ENCODE peak calls at places on chromosomes 12 and 14, in seven cellular contexts. One of them, this sample, is unnamed.

GRCh38 chr12:45200497-45201043 is 15.3 kb upstream of the ANO6 start:
- DNase-seq in mesendoderm: no peak
- DNase-seq in IMR-90: peak
- DNase-seq in mesenchymal stem cell: peak
- DNase-seq in neuronal stem cell: no peak
- DNase-seq in H1: no peak
- DNase-seq in trophoblast cell: no peak
- DNase-seq in this sample: no peak

GRCh38 chr14:64937176-64937820 is 5.2 kb downstream of the GPX2 start:
- DNase-seq in mesendoderm: no peak
- DNase-seq in IMR-90: peak
- DNase-seq in mesenchymal stem cell: no peak
- DNase-seq in neuronal stem cell: no peak
- DNase-seq in H1: no peak
- DNase-seq in trophoblast cell: no peak
- DNase-seq in this sample: no peak

GRCh38 chr14:37253905-37254304 is 56.2 kb downstream of the MIPOL1 start:
- DNase-seq in mesendoderm: no peak
- DNase-seq in IMR-90: peak
- DNase-seq in mesenchymal stem cell: peak
- DNase-seq in neuronal stem cell: no peak
- DNase-seq in H1: no peak
- DNase-seq in trophoblast cell: no peak
- DNase-seq in this sample: no peak

GRCh38 chr12:56804169-56804568 is 41.0 kb downstream of the HSD17B6 start:
- DNase-seq in mesendoderm: no peak
- DNase-seq in IMR-90: no peak
- DNase-seq in mesenchymal stem cell: no peak
- DNase-seq in neuronal stem cell: no peak
- DNase-seq in H1: no peak
- DNase-seq in trophoblast cell: no peak
- DNase-seq in this sample: no peak

GRCh38 chr12:85733441-85733840 is 102.8 kb downstream of the RASSF9 start:
- DNase-seq in mesendoderm: no peak
- DNase-seq in IMR-90: peak
- DNase-seq in mesenchymal stem cell: peak
- DNase-seq in neuronal stem cell: no peak
- DNase-seq in H1: no peak
- DNase-seq in trophoblast cell: no peak
- DNase-seq in this sample: no peak

GRCh38 chr12:124441443-124442190 is 125.8 kb downstream of the NCOR2 start:
- DNase-seq in mesendoderm: no peak
- DNase-seq in IMR-90: peak
- DNase-seq in mesenchymal stem cell: peak
- DNase-seq in neuronal stem cell: no peak
- DNase-seq in H1: no peak
- DNase-seq in trophoblast cell: no peak
- DNase-seq in this sample: no peak

GRCh38 chr12:114963846-114964245 is 279.9 kb upstream of the TBX3 start:
- DNase-seq in mesendoderm: no peak
- DNase-seq in IMR-90: no peak
- DNase-seq in mesenchymal stem cell: no peak
- DNase-seq in neuronal stem cell: no peak
- DNase-seq in H1: no peak
- DNase-seq in trophoblast cell: no peak
- DNase-seq in this sample: no peak

GRCh38 chr14:34137001-34137400 is 186.1 kb upstream of the EGLN3 start:
- DNase-seq in mesendoderm: no peak
- DNase-seq in IMR-90: no peak
- DNase-seq in mesenchymal stem cell: no peak
- DNase-seq in neuronal stem cell: no peak
- DNase-seq in H1: no peak
- DNase-seq in trophoblast cell: no peak
- DNase-seq in this sample: no peak

GRCh38 chr14:101068293-101068957 is 164.9 kb upstream of the RTL1 start:
- DNase-seq in mesendoderm: peak
- DNase-seq in IMR-90: no peak
- DNase-seq in mesenchymal stem cell: no peak
- DNase-seq in neuronal stem cell: no peak
- DNase-seq in H1: no peak
- DNase-seq in trophoblast cell: no peak
- DNase-seq in this sample: peak

GRCh38 chr14:90651976-90652560 is 164.2 kb downstream of the TTC7B start:
- DNase-seq in mesendoderm: no peak
- DNase-seq in IMR-90: no peak
- DNase-seq in mesenchymal stem cell: no peak
- DNase-seq in neuronal stem cell: no peak
- DNase-seq in H1: no peak
- DNase-seq in trophoblast cell: no peak
- DNase-seq in this sample: no peak

GRCh38 chr14:104280085-104280901 is 141.9 kb downstream of the KIF26A start:
- DNase-seq in mesendoderm: no peak
- DNase-seq in IMR-90: no peak
- DNase-seq in mesenchymal stem cell: no peak
- DNase-seq in neuronal stem cell: no peak
- DNase-seq in H1: no peak
- DNase-seq in trophoblast cell: no peak
- DNase-seq in this sample: peak

GRCh38 chr14:87264386-87264785 is 728.6 kb downstream of the GALC start:
- DNase-seq in mesendoderm: no peak
- DNase-seq in IMR-90: no peak
- DNase-seq in mesenchymal stem cell: no peak
- DNase-seq in neuronal stem cell: no peak
- DNase-seq in H1: no peak
- DNase-seq in trophoblast cell: peak
- DNase-seq in this sample: no peak

GRCh38 chr14:105841022-105842009 is 314.9 kb downstream of the TMEM121 start:
- DNase-seq in mesendoderm: no peak
- DNase-seq in IMR-90: no peak
- DNase-seq in mesenchymal stem cell: no peak
- DNase-seq in neuronal stem cell: no peak
- DNase-seq in H1: no peak
- DNase-seq in trophoblast cell: no peak
- DNase-seq in this sample: peak

GRCh38 chr14:95841680-95842079 is 35.0 kb upstream of the TUNAR start:
- DNase-seq in mesendoderm: no peak
- DNase-seq in IMR-90: no peak
- DNase-seq in mesenchymal stem cell: no peak
- DNase-seq in neuronal stem cell: no peak
- DNase-seq in H1: no peak
- DNase-seq in trophoblast cell: no peak
- DNase-seq in this sample: no peak

DNA sequence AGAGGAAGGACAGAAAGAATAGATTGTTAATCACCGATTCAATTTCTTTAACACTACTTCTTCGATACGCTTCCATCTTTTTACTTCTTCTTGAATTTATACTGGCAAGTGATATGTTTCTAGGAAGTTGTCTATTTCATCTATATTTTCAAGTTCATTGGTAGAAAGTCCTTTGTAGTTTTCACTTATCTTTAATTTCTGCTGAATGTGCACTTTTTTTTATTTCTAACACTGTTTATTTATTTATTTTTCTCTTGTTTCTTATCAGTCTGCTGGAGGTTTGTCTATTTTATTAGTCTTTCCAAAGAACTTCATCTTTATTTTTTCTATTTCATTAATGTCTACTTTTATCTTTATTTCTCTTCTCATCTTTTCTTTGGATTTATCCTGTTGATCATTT is 63.6 kb downstream of the SIX1 start:
- DNase-seq in mesendoderm: no peak
- DNase-seq in IMR-90: no peak
- DNase-seq in mesenchymal stem cell: no peak
- DNase-seq in neuronal stem cell: no peak
- DNase-seq in H1: no peak
- DNase-seq in trophoblast cell: no peak
- DNase-seq in this sample: no peak
- H4K8ac ChIP-seq in mesendoderm: no peak
- H4K8ac ChIP-seq in IMR-90: no peak
- H4K8ac ChIP-seq in mesenchymal stem cell: no peak
- H4K8ac ChIP-seq in neuronal stem cell: no peak
- H4K8ac ChIP-seq in H1: no peak
- H4K8ac ChIP-seq in trophoblast cell: no peak
- H4K8ac ChIP-seq in this sample: no peak

DNA sequence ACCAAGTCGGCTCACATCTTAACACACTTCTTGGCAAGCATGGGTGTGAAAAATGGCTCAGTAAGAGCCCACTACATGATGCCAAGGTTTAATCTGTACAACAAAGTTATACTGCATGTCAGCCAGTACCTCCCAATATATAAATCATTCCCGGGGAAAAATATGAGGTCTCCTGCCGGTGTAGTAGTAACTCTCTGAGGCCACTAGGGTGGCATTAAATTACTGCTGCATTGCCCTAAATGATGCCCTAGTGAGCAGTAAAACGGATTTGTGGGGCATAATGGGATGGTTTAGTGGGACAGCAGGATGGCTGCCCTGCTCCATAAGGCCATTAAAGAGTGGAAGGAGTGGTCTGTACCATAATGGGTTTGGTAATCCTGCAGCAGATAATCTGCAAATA is 267.7 kb downstream of the MED13L start:
- DNase-seq in mesendoderm: peak
- DNase-seq in IMR-90: no peak
- DNase-seq in mesenchymal stem cell: no peak
- DNase-seq in neuronal stem cell: no peak
- DNase-seq in H1: no peak
- DNase-seq in trophoblast cell: no peak
- DNase-seq in this sample: no peak
- H3K4ac ChIP-seq in mesendoderm: no peak
- H3K4ac ChIP-seq in IMR-90: no peak
- H3K4ac ChIP-seq in mesenchymal stem cell: no peak
- H3K4ac ChIP-seq in neuronal stem cell: no peak
- H3K4ac ChIP-seq in H1: no peak
- H3K4ac ChIP-seq in trophoblast cell: no peak
- H3K4ac ChIP-seq in this sample: no peak

GRCh38 chr12:89525002-89525823 is 617 bp upstream of the GALNT4 start:
- DNase-seq in mesendoderm: peak
- DNase-seq in IMR-90: peak
- DNase-seq in mesenchymal stem cell: peak
- DNase-seq in neuronal stem cell: peak
- DNase-seq in H1: no peak
- DNase-seq in trophoblast cell: peak
- DNase-seq in this sample: peak
- H4K8ac ChIP-seq in mesendoderm: peak
- H4K8ac ChIP-seq in IMR-90: peak
- H4K8ac ChIP-seq in mesenchymal stem cell: peak
- H4K8ac ChIP-seq in neuronal stem cell: no peak
- H4K8ac ChIP-seq in H1: no peak
- H4K8ac ChIP-seq in trophoblast cell: peak
- H4K8ac ChIP-seq in this sample: no peak

GRCh38 chr12:130617219-130617618 is 98.9 kb downstream of the RIMBP2 start:
- DNase-seq in mesendoderm: peak
- DNase-seq in IMR-90: no peak
- DNase-seq in mesenchymal stem cell: no peak
- DNase-seq in neuronal stem cell: no peak
- DNase-seq in H1: no peak
- DNase-seq in trophoblast cell: peak
- DNase-seq in this sample: no peak
- H3K4ac ChIP-seq in mesendoderm: no peak
- H3K4ac ChIP-seq in IMR-90: no peak
- H3K4ac ChIP-seq in mesenchymal stem cell: no peak
- H3K4ac ChIP-seq in neuronal stem cell: no peak
- H3K4ac ChIP-seq in H1: no peak
- H3K4ac ChIP-seq in trophoblast cell: no peak
- H3K4ac ChIP-seq in this sample: no peak

DNA sequence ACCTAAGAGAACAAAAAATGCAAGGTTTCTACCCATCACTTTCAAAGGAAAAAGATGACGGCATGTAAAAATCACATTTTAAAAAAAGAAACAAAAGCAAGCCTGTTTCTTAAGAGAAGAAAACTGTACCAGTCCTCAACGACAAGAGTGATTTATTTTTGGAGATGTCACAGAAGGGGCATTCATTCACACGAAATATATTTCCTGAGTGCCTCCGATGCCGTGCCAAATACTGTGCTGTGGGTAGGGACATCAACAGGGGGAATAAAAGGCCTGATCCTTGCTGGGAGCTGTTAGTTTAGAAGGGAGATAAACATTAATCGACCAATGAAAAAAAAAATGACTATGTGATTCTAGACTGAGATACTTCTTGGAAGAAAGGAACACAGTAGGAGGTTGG is 297.5 kb upstream of the SOX5 start:
- DNase-seq in mesendoderm: no peak
- DNase-seq in IMR-90: no peak
- DNase-seq in mesenchymal stem cell: no peak
- DNase-seq in neuronal stem cell: no peak
- DNase-seq in H1: no peak
- DNase-seq in trophoblast cell: no peak
- DNase-seq in this sample: no peak
- H4K8ac ChIP-seq in mesendoderm: no peak
- H4K8ac ChIP-seq in IMR-90: no peak
- H4K8ac ChIP-seq in mesenchymal stem cell: no peak
- H4K8ac ChIP-seq in neuronal stem cell: no peak
- H4K8ac ChIP-seq in H1: no peak
- H4K8ac ChIP-seq in trophoblast cell: no peak
- H4K8ac ChIP-seq in this sample: no peak

DNA sequence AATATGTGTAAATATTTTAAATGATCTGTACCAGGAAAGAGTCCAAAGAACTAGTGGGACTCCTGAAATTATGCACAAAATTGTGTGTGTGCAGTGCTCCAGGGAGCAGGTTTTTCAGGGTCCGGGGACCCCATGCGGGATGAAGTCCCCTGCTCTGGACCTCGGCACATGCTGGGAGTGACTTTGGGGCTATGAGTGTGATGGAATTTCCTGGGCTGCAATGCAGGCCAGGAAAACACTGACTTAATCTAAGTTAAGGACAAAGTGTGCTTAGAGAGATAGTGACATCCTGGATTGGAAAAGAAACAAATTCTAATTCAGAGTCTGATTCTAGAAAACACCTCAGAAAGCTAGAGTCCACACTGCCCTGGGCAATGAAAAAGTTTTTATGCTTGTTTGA is 6.2 kb upstream of the MYH6 start:
- DNase-seq in mesendoderm: no peak
- DNase-seq in IMR-90: no peak
- DNase-seq in mesenchymal stem cell: no peak
- DNase-seq in neuronal stem cell: no peak
- DNase-seq in H1: no peak
- DNase-seq in trophoblast cell: no peak
- DNase-seq in this sample: no peak
- H3K4ac ChIP-seq in mesendoderm: no peak
- H3K4ac ChIP-seq in IMR-90: no peak
- H3K4ac ChIP-seq in mesenchymal stem cell: no peak
- H3K4ac ChIP-seq in neuronal stem cell: no peak
- H3K4ac ChIP-seq in H1: no peak
- H3K4ac ChIP-seq in trophoblast cell: no peak
- H3K4ac ChIP-seq in this sample: no peak

GRCh38 chr12:69097619-69098368 is 141.6 kb upstream of the CPSF6 start:
- DNase-seq in mesendoderm: peak
- DNase-seq in IMR-90: no peak
- DNase-seq in mesenchymal stem cell: no peak
- DNase-seq in neuronal stem cell: no peak
- DNase-seq in H1: no peak
- DNase-seq in trophoblast cell: peak
- DNase-seq in this sample: no peak
- H4K8ac ChIP-seq in mesendoderm: no peak
- H4K8ac ChIP-seq in IMR-90: no peak
- H4K8ac ChIP-seq in mesenchymal stem cell: no peak
- H4K8ac ChIP-seq in neuronal stem cell: no peak
- H4K8ac ChIP-seq in H1: no peak
- H4K8ac ChIP-seq in trophoblast cell: no peak
- H4K8ac ChIP-seq in this sample: no peak

GRCh38 chr14:68148763-68149162 is 329.2 kb downstream of the RAD51B start:
- DNase-seq in mesendoderm: no peak
- DNase-seq in IMR-90: no peak
- DNase-seq in mesenchymal stem cell: no peak
- DNase-seq in neuronal stem cell: no peak
- DNase-seq in H1: no peak
- DNase-seq in trophoblast cell: no peak
- DNase-seq in this sample: no peak
- H3K4ac ChIP-seq in mesendoderm: no peak
- H3K4ac ChIP-seq in IMR-90: no peak
- H3K4ac ChIP-seq in mesenchymal stem cell: no peak
- H3K4ac ChIP-seq in neuronal stem cell: no peak
- H3K4ac ChIP-seq in H1: no peak
- H3K4ac ChIP-seq in trophoblast cell: no peak
- H3K4ac ChIP-seq in this sample: no peak